ENCODE peak calls at places on chromosome 15, in seven cellular contexts. P is aorta, X is pancreas, Q is tibial artery, R is heart left ventricle, Z is lower lobe of right lung, O is prostate gland. U is an unnamed sample.

GRCh38 chr15:40891810-40892448 is 2.3 kb upstream of the VPS18 start:
- DNase-seq in P (peak; percentile 50), X (peak; percentile 59), Q (no peak), R (no peak), Z (no peak), O (peak; percentile 56), U (peak; percentile 70)

GRCh38 chr15:89665449-89666146 is 10.3 kb upstream of the KIF7 start:
- DNase-seq in P (peak; percentile 82), X (no peak), Q (peak; percentile 80), R (peak; percentile 76), Z (peak; percentile 73), O (peak; percentile 18), U (peak; percentile 91)

GRCh38 chr15:87263844-87264243 is 992.7 kb downstream of the NTRK3 start:
- DNase-seq in P (no peak), X (no peak), Q (no peak), R (no peak), Z (no peak), O (no peak), U (no peak)

GRCh38 chr15:85689729-85690128 is 105.0 kb downstream of the KLHL25 start:
- DNase-seq in P (peak; percentile 66), X (peak; percentile 33), Q (no peak), R (peak; percentile 38), Z (peak; percentile 60), O (peak; percentile 40), U (peak; percentile 33)

GRCh38 chr15:34847598-34847997 is 52.2 kb upstream of the ACTC1 start:
- DNase-seq in P (no peak), X (no peak), Q (no peak), R (no peak), Z (no peak), O (no peak), U (no peak)

GRCh38 chr15:51004103-51004536 is 90.6 kb downstream of the TNFAIP8L3 start:
- DNase-seq in P (no peak), X (no peak), Q (no peak), R (no peak), Z (no peak), O (no peak), U (no peak)

GRCh38 chr15:70033529-70034140 is 64.1 kb downstream of the TLE3 start:
- DNase-seq in P (no peak), X (no peak), Q (peak; percentile 45), R (no peak), Z (no peak), O (no peak), U (peak; percentile 76)

GRCh38 chr15:36936652-36937051 is 163.7 kb downstream of the MEIS2 start:
- DNase-seq in P (no peak), X (no peak), Q (no peak), R (no peak), Z (no peak), O (no peak), U (no peak)

GRCh38 chr15:40441736-40442531 is 1.2 kb downstream of the BAHD1 start:
- DNase-seq in P (no peak), X (peak; percentile 49), Q (peak; percentile 68), R (no peak), Z (no peak), O (no peak), U (peak; percentile 80)

GRCh38 chr15:56871180-56871579 is 47.3 kb upstream of the TCF12 start:
- DNase-seq in P (no peak), X (no peak), Q (no peak), R (no peak), Z (no peak), O (no peak), U (no peak)

GRCh38 chr15:85380860-85381535 is 595 bp downstream of the AKAP13 start:
- DNase-seq in P (peak; percentile 64), X (no peak), Q (peak; percentile 75), R (peak; percentile 62), Z (peak; percentile 75), O (peak; percentile 28), U (peak; percentile 92)

GRCh38 chr15:55587321-55588069 is 650 bp downstream of the PYGO1 start:
- DNase-seq in P (no peak), X (no peak), Q (no peak), R (peak; percentile 30), Z (peak; percentile 55), O (no peak), U (peak; percentile 85)

GRCh38 chr15:81304226-81304625 is 19.7 kb downstream of the STARD5 start:
- DNase-seq in P (peak; percentile 70), X (no peak), Q (no peak), R (peak; percentile 53), Z (no peak), O (no peak), U (no peak)

GRCh38 chr15:47624503-47624902 is 92.8 kb upstream of the SEMA6D start:
- DNase-seq in P (no peak), X (no peak), Q (no peak), R (no peak), Z (no peak), O (no peak), U (no peak)

GRCh38 chr15:97652041-97652440 is 308.5 kb upstream of the ARRDC4 start:
- DNase-seq in P (no peak), X (no peak), Q (no peak), R (no peak), Z (no peak), O (no peak), U (no peak)

GRCh38 chr15:76776480-76776879 is 128.7 kb downstream of the SCAPER start:
- DNase-seq in P (no peak), X (no peak), Q (no peak), R (no peak), Z (no peak), O (no peak), U (no peak)

GRCh38 chr15:80480909-80481308 is 76.7 kb downstream of the ARNT2 start:
- DNase-seq in P (peak; percentile 80), X (no peak), Q (peak; percentile 85), R (peak; percentile 61), Z (no peak), O (no peak), U (no peak)

GRCh38 chr15:91141102-91141501 is 41.0 kb downstream of the SV2B start:
- DNase-seq in P (no peak), X (no peak), Q (no peak), R (no peak), Z (no peak), O (no peak), U (no peak)

GRCh38 chr15:67771201-67771600 is 54.1 kb upstream of the SKOR1 start:
- DNase-seq in P (no peak), X (no peak), Q (no peak), R (no peak), Z (no peak), O (no peak), U (no peak)

GRCh38 chr15:67768592-67768991 is 56.7 kb upstream of the SKOR1 start:
- DNase-seq in P (no peak), X (no peak), Q (no peak), R (no peak), Z (no peak), O (no peak), U (no peak)

GRCh38 chr15:67766963-67767362 is 58.3 kb upstream of the SKOR1 start:
- DNase-seq in P (no peak), X (no peak), Q (no peak), R (no peak), Z (no peak), O (no peak), U (no peak)

GRCh38 chr15:67770098-67770628 is 55.1 kb upstream of the SKOR1 start:
- DNase-seq in P (no peak), X (no peak), Q (no peak), R (no peak), Z (no peak), O (no peak), U (no peak)

DNA sequence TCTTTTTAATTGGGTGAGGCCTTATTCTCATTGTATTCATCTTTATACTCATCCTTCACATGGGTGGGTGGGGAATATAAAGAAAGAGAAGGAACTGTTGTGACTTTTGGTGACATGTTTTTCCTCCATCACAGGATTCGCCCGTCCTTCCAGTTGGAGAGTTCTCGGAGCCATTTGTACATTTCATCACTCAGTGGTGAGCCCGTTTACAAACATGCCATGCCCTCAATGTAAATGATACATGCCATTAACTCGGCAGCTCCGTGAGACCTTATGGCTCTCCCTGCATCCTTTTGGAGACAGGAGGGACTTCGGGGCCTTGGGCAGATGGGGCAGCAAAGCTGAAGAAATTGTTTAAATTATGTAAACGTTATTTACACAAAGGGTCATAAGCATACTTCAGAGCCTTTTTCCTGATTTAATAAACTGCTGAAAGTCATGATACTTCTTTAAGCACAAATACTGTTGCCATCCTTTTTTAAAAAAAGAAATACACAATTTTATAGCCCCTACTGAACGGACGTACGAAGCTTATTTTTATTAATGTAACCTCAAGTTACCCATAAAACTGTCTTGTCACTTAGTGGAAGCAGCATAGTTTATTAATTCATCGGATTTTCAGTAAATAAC is 55.7 kb upstream of the SKOR1 start:
- DNase-seq in P (no peak), X (no peak), Q (no peak), R (no peak), Z (no peak), O (no peak), U (no peak)
- H3K4me3 ChIP-seq in P (no peak overlapping the region), X (no peak overlapping the region), Q (no peak overlapping the region), R (no peak overlapping the region), Z (no peak overlapping the region), O (no peak overlapping the region), U (no peak overlapping the region)

DNA sequence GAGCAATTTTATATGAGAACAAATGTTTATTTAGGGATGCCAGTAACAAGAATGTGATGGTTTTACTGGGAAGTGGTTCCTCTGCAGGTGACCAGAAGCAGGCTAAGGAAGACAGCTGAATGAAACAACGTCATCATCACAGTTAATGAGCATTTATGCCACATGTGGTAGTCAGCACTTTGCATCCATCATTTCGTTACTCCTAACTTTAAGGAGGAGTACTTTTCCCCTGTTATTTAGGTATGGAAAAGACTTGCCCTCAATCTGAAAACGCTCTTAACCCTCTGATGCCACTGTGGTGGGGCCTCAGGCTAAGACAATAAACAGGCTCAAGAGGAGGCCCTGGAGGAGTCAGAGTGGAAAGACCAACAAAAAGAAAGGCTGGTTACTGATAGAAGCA is 31.2 kb downstream of the INTS14 start:
- DNase-seq in P (no peak), X (no peak), Q (no peak), R (no peak), Z (no peak), O (no peak), U (no peak)
- H3K36me3 ChIP-seq in P (no peaks in the 10 kb centered on the region), X (no peaks in the 10 kb centered on the region), Q (peaks cover 78% of the 10 kb centered on the region), R (peaks cover 97% of the 10 kb centered on the region), Z (peaks cover 90% of the 10 kb centered on the region), O (no peaks in the 10 kb centered on the region), U (peaks cover 11% of the 10 kb centered on the region)

GRCh38 chr15:58058729-58059128 is 6.8 kb downstream of the ALDH1A2 start:
- DNase-seq in P (no peak), X (no peak), Q (no peak), R (no peak), Z (no peak), O (no peak), U (no peak)
- H3K27me3 ChIP-seq in P (no peaks in the 10 kb centered on the region), X (no peaks in the 10 kb centered on the region), Q (peaks cover 20% of the 10 kb centered on the region), R (peaks cover 29% of the 10 kb centered on the region), Z (peaks cover 37% of the 10 kb centered on the region), O (no peaks in the 10 kb centered on the region), U (peaks cover 55% of the 10 kb centered on the region)

DNA sequence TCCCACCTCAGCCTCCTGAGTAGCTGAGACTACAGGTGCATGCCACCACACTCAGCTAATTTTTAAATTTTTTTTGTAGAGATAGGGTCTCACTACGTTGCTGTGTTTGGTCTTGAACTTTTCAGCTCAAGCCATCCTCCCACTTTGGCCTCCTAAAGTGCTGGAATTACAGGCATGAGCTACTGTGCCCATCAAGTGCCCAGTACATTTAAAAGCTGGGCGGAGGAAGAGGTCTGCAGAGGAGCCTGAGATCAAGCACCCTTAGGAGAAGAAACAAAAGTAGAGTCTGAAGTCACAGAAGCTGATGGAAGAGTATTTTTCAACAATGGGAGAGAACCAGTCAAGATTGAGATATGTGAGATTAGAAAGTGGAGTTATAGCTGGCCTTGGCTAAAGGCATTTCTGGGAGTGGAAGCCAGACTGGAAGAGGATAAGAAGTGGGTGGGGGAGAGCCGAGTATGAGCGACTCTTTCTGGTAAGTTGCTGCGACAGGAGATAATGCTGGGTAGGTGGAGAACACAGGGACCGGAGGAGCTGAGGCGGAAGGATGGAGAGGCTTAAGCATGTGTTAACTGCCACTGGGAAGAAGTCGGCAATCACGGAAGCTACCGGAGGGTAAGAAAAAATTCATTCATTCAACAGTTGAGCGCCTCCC is 782 bp upstream of the IREB2 start:
- DNase-seq in P (no peak), X (no peak), Q (no peak), R (no peak), Z (no peak), O (no peak), U (peak; percentile 63)
- H3K4me3 ChIP-seq in P (peak overlapping the region; percentile 93), X (peak overlapping the region; percentile 93), Q (peak overlapping the region; percentile 93), R (peak overlapping the region; percentile 79), Z (peak overlapping the region; percentile 86), O (peak overlapping the region; percentile 91), U (peak overlapping the region; percentile 77)

U was measured in H7.